ENCODE peak calls at places on chromosome 14, in five cellular contexts. E is osteoblast; T is naive thymus-derived CD4-positive, alpha-beta T cell; D is DND-41; H is colonic mucosa. P is an unnamed sample.

GRCh38 chr14:103594265-103594664 is 31.5 kb downstream of the COA8 start:
- DNase-seq in E (no peak), T (no peak), D (no peak), H (no peak), P (no peak)

GRCh38 chr14:64763089-64763782 is 59.0 kb downstream of the PLEKHG3 start:
- DNase-seq in E (no peak), T (no peak), D (no peak), H (no peak), P (no peak)

GRCh38 chr14:67962215-67962644 is 142.7 kb downstream of the RAD51B start:
- DNase-seq in E (no peak), T (no peak), D (no peak), H (peak; percentile 58), P (no peak)

GRCh38 chr14:78530078-78530477 is 359.9 kb downstream of the NRXN3 start:
- DNase-seq in E (peak; percentile 34), T (no peak), D (peak; percentile 62), H (no peak), P (no peak)

GRCh38 chr14:32593290-32593942 is 264.3 kb downstream of the AKAP6 start:
- DNase-seq in E (peak; percentile 81), T (no peak), D (no peak), H (no peak), P (no peak)

GRCh38 chr14:38125484-38125912 is 82.2 kb upstream of the SSTR1 start:
- DNase-seq in E (no peak), T (peak; percentile 5), D (no peak), H (no peak), P (peak; percentile 25)

GRCh38 chr14:75011356-75012097 is 8.8 kb downstream of the EIF2B2 start:
- DNase-seq in E (peak; percentile 82), T (no peak), D (no peak), H (no peak), P (no peak)

GRCh38 chr14:100680439-100681051 is 46.1 kb upstream of the DLK1 start:
- DNase-seq in E (peak; percentile 96), T (no peak), D (no peak), H (no peak), P (no peak)

GRCh38 chr14:103551338-103551762 is 11.1 kb downstream of the BAG5 start:
- DNase-seq in E (peak; percentile 80), T (no peak), D (no peak), H (no peak), P (no peak)

GRCh38 chr14:59631237-59631636 is 54.6 kb upstream of the CCDC175 start:
- DNase-seq in E (no peak), T (no peak), D (no peak), H (no peak), P (no peak)

GRCh38 chr14:88866305-88866704 is 41.9 kb downstream of the TTC8 start:
- DNase-seq in E (no peak), T (no peak), D (no peak), H (no peak), P (no peak)

GRCh38 chr14:94423465-94424056 is 29.0 kb downstream of the SERPINA11 start:
- DNase-seq in E (no peak), T (no peak), D (peak; percentile 42), H (peak; percentile 68), P (peak; percentile 89)

GRCh38 chr14:49381778-49382177 is 204.4 kb downstream of the RPS29 start:
- DNase-seq in E (no peak), T (no peak), D (no peak), H (no peak), P (no peak)

GRCh38 chr14:64209428-64210165 is 84.6 kb downstream of the ESR2 start:
- DNase-seq in E (no peak), T (no peak), D (peak; percentile 18), H (peak; percentile 34), P (no peak)

GRCh38 chr14:57487771-57488170 is 5.9 kb downstream of the CCDC198 start:
- DNase-seq in E (no peak), T (no peak), D (no peak), H (no peak), P (no peak)

GRCh38 chr14:58298477-58298879 is at the start of gene ARID4A:
- DNase-seq in E (no peak), T (no peak), D (no peak), H (peak; percentile 95), P (peak; percentile 89)

GRCh38 chr14:75562048-75562447 is 16.4 kb upstream of the FLVCR2 start:
- DNase-seq in E (no peak), T (no peak), D (no peak), H (no peak), P (no peak)

GRCh38 chr14:61385002-61385685 is 63.8 kb downstream of the PRKCH start:
- DNase-seq in E (peak; percentile 44), T (peak; percentile 72), D (peak; percentile 83), H (no peak), P (no peak)

GRCh38 chr14:83120187-83120586 is 1586.5 kb upstream of the SEL1L start:
- DNase-seq in E (no peak), T (no peak), D (no peak), H (no peak), P (no peak)

GRCh38 chr14:87847216-87847615 is 145.8 kb downstream of the GALC start:
- DNase-seq in E (no peak), T (no peak), D (no peak), H (no peak), P (no peak)

GRCh38 chr14:104680056-104680805 is 9.2 kb upstream of the INF2 start:
- DNase-seq in E (peak; percentile 99), T (no peak), D (no peak), H (peak; percentile 74), P (peak; percentile 81)

GRCh38 chr14:77024171-77024627 is 4.3 kb downstream of the IRF2BPL start:
- DNase-seq in E (peak; percentile 80), T (peak; percentile 42), D (peak; percentile 57), H (peak; percentile 75), P (no peak)

GRCh38 chr14:89933002-89933401 is 21.5 kb downstream of the EFCAB11 start:
- DNase-seq in E (no peak), T (no peak), D (no peak), H (no peak), P (no peak)

GRCh38 chr14:81509838-81510452 is 23.7 kb downstream of the SEL1L start:
- DNase-seq in E (no peak), T (no peak), D (no peak), H (no peak), P (no peak)

GRCh38 chr14:69049675-69050074 is 70.6 kb upstream of the ACTN1 start:
- DNase-seq in E (peak; percentile 88), T (no peak), D (no peak), H (no peak), P (no peak)

DNA sequence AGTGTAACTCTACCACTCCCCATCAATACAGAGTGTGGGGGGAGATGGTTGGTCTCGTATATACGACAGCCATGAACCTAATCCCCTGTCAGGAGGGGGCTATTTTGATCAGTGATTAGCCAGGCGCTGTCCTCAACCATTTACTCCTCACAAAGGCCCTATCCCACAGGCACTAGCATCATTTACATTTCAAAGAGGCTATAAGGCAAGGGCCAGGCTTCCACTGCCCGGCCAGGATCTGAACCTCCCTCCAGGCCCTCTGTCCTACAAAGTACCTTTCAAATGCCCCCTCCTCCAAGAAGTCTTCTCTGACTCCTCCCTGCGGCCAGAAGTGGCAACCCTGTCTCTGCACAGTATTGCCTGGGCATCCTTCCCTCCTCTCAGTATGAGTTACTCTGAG is 74.7 kb downstream of the ITPK1 start:
- DNase-seq in E (peak; percentile 26), T (no peak), D (no peak), H (no peak), P (no peak)
- H3K4me1 ChIP-seq in E (peaks cover 36% of the 10 kb centered on the region), T (no peaks in the 10 kb centered on the region), D (no peaks in the 10 kb centered on the region), H (peaks cover 33% of the 10 kb centered on the region), P (peaks cover 36% of the 10 kb centered on the region)

DNA sequence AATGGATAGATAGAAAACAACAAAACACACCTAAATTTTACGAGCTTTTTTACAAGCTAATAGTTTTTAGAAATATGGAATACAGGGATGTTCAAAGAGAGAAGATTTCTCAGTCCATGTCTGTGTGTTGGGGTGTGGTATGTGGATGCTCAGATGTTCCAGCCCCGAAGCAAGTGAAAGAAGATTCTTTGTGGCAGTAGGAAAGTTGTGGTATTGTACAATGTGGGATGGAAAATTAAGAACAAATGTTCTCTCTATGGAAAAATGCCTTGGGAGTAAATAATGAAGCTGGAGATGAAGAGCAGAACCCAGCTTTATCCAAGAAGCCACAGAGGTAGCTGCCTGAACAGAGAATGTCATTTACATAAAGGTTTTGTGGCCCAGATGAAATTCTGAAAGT is 150.3 kb upstream of the PRKD1 start:
- DNase-seq in E (no peak), T (no peak), D (no peak), H (no peak), P (no peak)
- H3K9me3 ChIP-seq in E (no peaks in the 10 kb centered on the region), T (peaks cover under 1% of the 10 kb centered on the region), D (no peaks in the 10 kb centered on the region), H (no peaks in the 10 kb centered on the region), P (no peaks in the 10 kb centered on the region)

DNA sequence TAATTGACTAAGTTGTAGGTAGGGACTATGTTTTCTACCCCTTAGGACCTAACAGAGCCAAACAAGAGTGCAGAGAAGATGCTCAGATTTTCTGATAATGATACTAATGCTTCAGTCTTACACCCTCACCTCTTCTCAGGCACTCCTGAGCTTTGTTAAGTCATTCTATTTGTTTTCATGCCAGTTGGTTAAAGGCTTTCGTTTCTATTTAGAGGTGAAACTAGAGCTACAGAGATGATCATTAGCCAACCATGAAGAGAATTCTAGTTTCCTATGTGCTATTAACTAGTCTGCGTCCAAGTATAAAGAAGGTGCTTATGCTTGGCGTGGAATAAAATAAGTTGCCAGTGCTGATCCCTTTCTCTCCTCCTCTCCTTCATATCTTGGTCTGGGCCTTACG is 34.6 kb upstream of the PYGL start:
- DNase-seq in E (no peak), T (no peak), D (no peak), H (no peak), P (no peak)
- H3K4me1 ChIP-seq in E (no peaks in the 10 kb centered on the region), T (no peaks in the 10 kb centered on the region), D (no peaks in the 10 kb centered on the region), H (no peaks in the 10 kb centered on the region), P (no peaks in the 10 kb centered on the region)

GRCh38 chr14:105864116-105864515 is 337.7 kb downstream of the TMEM121 start:
- DNase-seq in E (no peak), T (no peak), D (no peak), H (no peak), P (peak; percentile 31)
- H3K9me3 ChIP-seq in E (peaks cover 2% of the 10 kb centered on the region), T (no peaks in the 10 kb centered on the region), D (no peaks in the 10 kb centered on the region), H (no peaks in the 10 kb centered on the region), P (no peaks in the 10 kb centered on the region)

GRCh38 chr14:35337557-35338255 is 45.5 kb downstream of the PSMA6 start:
- DNase-seq in E (peak; percentile 19), T (no peak), D (no peak), H (no peak), P (peak; percentile 70)

GRCh38 chr14:35336171-35337073 is 44.2 kb downstream of the PSMA6 start:
- DNase-seq in E (peak; percentile 94), T (no peak), D (no peak), H (peak; percentile 93), P (peak; percentile 95)

GRCh38 chr14:35337074-35337556 is 44.9 kb downstream of the PSMA6 start:
- DNase-seq in E (peak; percentile 69), T (no peak), D (no peak), H (peak; percentile 83), P (no peak)

GRCh38 chr14:35333797-35334743 is 41.9 kb downstream of the PSMA6 start:
- DNase-seq in E (no peak), T (no peak), D (no peak), H (no peak), P (no peak)

GRCh38 chr14:35335388-35336092 is 43.4 kb downstream of the PSMA6 start:
- DNase-seq in E (peak; percentile 37), T (no peak), D (no peak), H (peak; percentile 97), P (peak; percentile 51)
- H3K4me1 ChIP-seq in E (peaks cover 24% of the 10 kb centered on the region), T (peaks cover 26% of the 10 kb centered on the region), D (peaks cover 7% of the 10 kb centered on the region), H (peaks cover 47% of the 10 kb centered on the region), P (peaks cover 98% of the 10 kb centered on the region)